ENCODE peak calls at places on chromosomes 1 and 21, in four cellular contexts. X, T, O and W are unnamed samples.

GRCh38 chr1:119159096-119159495 is 18.6 kb upstream of the WARS2 start:
- DNase-seq in T (no peak), O (peak), X (no peak), W (peak)

GRCh38 chr1:110674337-110675059 is at the start of gene KCNA3:
- DNase-seq in X (peak), O (no peak), T (peak), W (no peak)

GRCh38 chr1:64493864-64494263 is 23.9 kb downstream of the CACHD1 start:
- DNase-seq in O (no peak), X (no peak), T (no peak), W (no peak)

GRCh38 chr1:227869851-227870305 is 54.4 kb downstream of the PRSS38 start:
- DNase-seq in O (no peak), T (no peak), X (no peak), W (peak)

GRCh38 chr1:54781023-54781723 is 16.9 kb upstream of the PARS2 start:
- DNase-seq in T (no peak), O (no peak), X (peak), W (no peak)

GRCh38 chr21:36962098-36962780 is 4.2 kb downstream of the HLCS start:
- DNase-seq in O (no peak), T (no peak), X (no peak), W (no peak)

GRCh38 chr1:240149488-240150094 is 57.9 kb downstream of the FMN2 start:
- DNase-seq in T (no peak), X (no peak), O (no peak), W (no peak)

GRCh38 chr1:2840036-2840809 is 38.7 kb upstream of the TTC34 start:
- DNase-seq in T (peak), X (no peak), O (no peak), W (no peak)

GRCh38 chr1:99173900-99174299 is 90.4 kb upstream of the PLPPR4 start:
- DNase-seq in X (no peak), O (no peak), T (no peak), W (no peak)
- TF ChIP-seq CTCF in X (no peak), O (no peak), T (no peak), W (no peak)

GRCh38 chr1:95041491-95042165 is 31.1 kb downstream of the ALG14 start:
- DNase-seq in O (peak), X (peak), T (peak), W (peak)
- TF ChIP-seq CTCF in O (peak), X (peak), T (no peak), W (peak)

GRCh38 chr1:96964761-96965160 is 243.2 kb downstream of the PTBP2 start:
- DNase-seq in T (no peak), O (no peak), X (no peak), W (no peak)
- TF ChIP-seq CTCF in T (no peak), O (no peak), X (no peak), W (no peak)

DNA sequence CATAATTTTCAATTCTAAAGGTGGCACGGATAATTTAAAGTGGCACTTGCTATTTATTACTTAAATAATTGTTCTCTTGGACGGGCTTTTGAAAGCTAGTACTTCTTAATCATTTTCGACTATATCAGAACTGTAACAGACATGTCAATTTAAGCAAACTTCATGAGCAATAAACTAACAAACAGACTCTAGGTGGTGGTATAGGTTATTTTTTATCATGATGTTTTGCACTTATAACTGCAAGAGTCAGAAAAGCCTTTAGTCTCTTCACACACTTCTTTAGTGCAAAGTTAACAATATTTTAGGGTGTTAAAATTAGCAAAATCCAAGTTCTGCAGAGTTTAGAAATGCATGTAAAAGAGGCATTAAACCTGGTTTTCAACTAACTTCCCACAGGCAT is 2.2 kb downstream of the NRIP1 start:
- DNase-seq in T (no peak), O (no peak), X (no peak), W (no peak)
- TF ChIP-seq CTCF in T (peak), O (no peak), X (no peak), W (no peak)

GRCh38 chr1:245609354-245609753 is 454.6 kb downstream of the KIF26B start:
- DNase-seq in T (no peak), O (no peak), X (no peak), W (no peak)
- TF ChIP-seq CTCF in T (no peak), O (no peak), X (no peak), W (no peak)

GRCh38 chr1:33343539-33343938 is 22.6 kb upstream of the A3GALT2 start:
- DNase-seq in T (no peak), O (no peak), X (no peak), W (no peak)

GRCh38 chr1:33344896-33345295 is 24.0 kb upstream of the A3GALT2 start:
- DNase-seq in T (no peak), X (no peak), O (no peak), W (no peak)

GRCh38 chr1:33339413-33339812 is 18.5 kb upstream of the A3GALT2 start:
- DNase-seq in T (no peak), X (no peak), O (no peak), W (no peak)

GRCh38 chr1:33341190-33341589 is 20.3 kb upstream of the A3GALT2 start:
- DNase-seq in T (no peak), O (no peak), X (no peak), W (no peak)

GRCh38 chr1:33342041-33342723 is 21.3 kb upstream of the A3GALT2 start:
- DNase-seq in T (no peak), O (peak), X (peak), W (peak)
- TF ChIP-seq CTCF in T (no peak), O (no peak), X (no peak), W (no peak)

GRCh38 chr1:26541431-26541815 is 11.9 kb downstream of the RPS6KA1 start:
- DNase-seq in O (no peak), X (no peak), T (no peak), W (no peak)
- TF ChIP-seq CTCF in O (no peak), X (no peak), T (no peak), W (no peak)